ENCODE peak calls at places on chromosomes 11 and 22, in nine cellular contexts. One of them, this sample, is unnamed. For H3K4me1, the result is how much of the 10 kb centered on the place peaks cover.

GRCh38 chr11:113296016-113296415 is 18.4 kb upstream of the TTC12 start:
- DNase-seq in body of pancreas: no peak
- DNase-seq in psoas muscle: no peak
- DNase-seq in GM23248: no peak
- DNase-seq in CD4-positive, CD25-positive, alpha-beta regulatory T cell: no peak
- DNase-seq in Peyer's patch: no peak
- DNase-seq in colonic mucosa: no peak
- DNase-seq in CD8-positive, alpha-beta memory T cell: no peak
- DNase-seq in ovary: no peak
- DNase-seq in this sample: no peak

GRCh38 chr22:45314054-45314721 is 4.5 kb downstream of the FAM118A start:
- DNase-seq in psoas muscle: no peak
- DNase-seq in ovary: no peak
- DNase-seq in colonic mucosa: peak
- DNase-seq in body of pancreas: no peak
- DNase-seq in CD4-positive, CD25-positive, alpha-beta regulatory T cell: no peak
- DNase-seq in Peyer's patch: no peak
- DNase-seq in GM23248: no peak
- DNase-seq in CD8-positive, alpha-beta memory T cell: no peak
- DNase-seq in this sample: no peak

GRCh38 chr11:33475999-33476398 is 218.8 kb downstream of the HIPK3 start:
- DNase-seq in Peyer's patch: no peak
- DNase-seq in colonic mucosa: no peak
- DNase-seq in CD8-positive, alpha-beta memory T cell: no peak
- DNase-seq in ovary: no peak
- DNase-seq in CD4-positive, CD25-positive, alpha-beta regulatory T cell: no peak
- DNase-seq in body of pancreas: peak
- DNase-seq in GM23248: peak
- DNase-seq in psoas muscle: no peak
- DNase-seq in this sample: no peak

GRCh38 chr11:60265373-60266214 is 14.9 kb upstream of the MS4A4A start:
- DNase-seq in ovary: no peak
- DNase-seq in CD4-positive, CD25-positive, alpha-beta regulatory T cell: no peak
- DNase-seq in Peyer's patch: no peak
- DNase-seq in GM23248: peak
- DNase-seq in psoas muscle: no peak
- DNase-seq in CD8-positive, alpha-beta memory T cell: no peak
- DNase-seq in body of pancreas: no peak
- DNase-seq in colonic mucosa: peak
- DNase-seq in this sample: no peak

GRCh38 chr11:64869571-64870175 is 8.7 kb downstream of the EHD1 start:
- DNase-seq in colonic mucosa: no peak
- DNase-seq in body of pancreas: no peak
- DNase-seq in ovary: no peak
- DNase-seq in CD4-positive, CD25-positive, alpha-beta regulatory T cell: no peak
- DNase-seq in Peyer's patch: no peak
- DNase-seq in GM23248: no peak
- DNase-seq in psoas muscle: no peak
- DNase-seq in CD8-positive, alpha-beta memory T cell: no peak
- DNase-seq in this sample: no peak

GRCh38 chr22:25120093-25120561 is 79.5 kb upstream of the CRYBB3 start:
- DNase-seq in CD4-positive, CD25-positive, alpha-beta regulatory T cell: no peak
- DNase-seq in body of pancreas: peak
- DNase-seq in psoas muscle: peak
- DNase-seq in colonic mucosa: peak
- DNase-seq in CD8-positive, alpha-beta memory T cell: no peak
- DNase-seq in Peyer's patch: no peak
- DNase-seq in GM23248: no peak
- DNase-seq in ovary: no peak
- DNase-seq in this sample: peak

GRCh38 chr11:2768471-2769408 is 68.9 kb upstream of the KCNQ1OT1 start:
- DNase-seq in CD4-positive, CD25-positive, alpha-beta regulatory T cell: no peak
- DNase-seq in psoas muscle: no peak
- DNase-seq in body of pancreas: no peak
- DNase-seq in GM23248: peak
- DNase-seq in Peyer's patch: peak
- DNase-seq in CD8-positive, alpha-beta memory T cell: no peak
- DNase-seq in colonic mucosa: peak
- DNase-seq in ovary: no peak
- DNase-seq in this sample: peak

GRCh38 chr11:58152776-58153175 is 27.4 kb upstream of the OR9I1 start:
- DNase-seq in CD4-positive, CD25-positive, alpha-beta regulatory T cell: no peak
- DNase-seq in GM23248: no peak
- DNase-seq in colonic mucosa: no peak
- DNase-seq in ovary: no peak
- DNase-seq in psoas muscle: no peak
- DNase-seq in Peyer's patch: no peak
- DNase-seq in body of pancreas: no peak
- DNase-seq in CD8-positive, alpha-beta memory T cell: no peak
- DNase-seq in this sample: no peak

GRCh38 chr22:49936973-49937757 is 18.7 kb downstream of the CRELD2 start:
- DNase-seq in CD4-positive, CD25-positive, alpha-beta regulatory T cell: no peak
- DNase-seq in colonic mucosa: no peak
- DNase-seq in GM23248: no peak
- DNase-seq in CD8-positive, alpha-beta memory T cell: no peak
- DNase-seq in ovary: no peak
- DNase-seq in body of pancreas: no peak
- DNase-seq in psoas muscle: peak
- DNase-seq in Peyer's patch: no peak
- DNase-seq in this sample: no peak

GRCh38 chr11:9704620-9705019 is 40.7 kb downstream of the SWAP70 start:
- DNase-seq in Peyer's patch: no peak
- DNase-seq in ovary: no peak
- DNase-seq in psoas muscle: no peak
- DNase-seq in GM23248: no peak
- DNase-seq in CD4-positive, CD25-positive, alpha-beta regulatory T cell: no peak
- DNase-seq in colonic mucosa: no peak
- DNase-seq in CD8-positive, alpha-beta memory T cell: no peak
- DNase-seq in body of pancreas: no peak
- DNase-seq in this sample: no peak

GRCh38 chr22:39665661-39666431 is 95.3 kb downstream of the CACNA1I start:
- DNase-seq in colonic mucosa: no peak
- DNase-seq in body of pancreas: no peak
- DNase-seq in CD4-positive, CD25-positive, alpha-beta regulatory T cell: no peak
- DNase-seq in Peyer's patch: no peak
- DNase-seq in GM23248: no peak
- DNase-seq in psoas muscle: no peak
- DNase-seq in CD8-positive, alpha-beta memory T cell: no peak
- DNase-seq in ovary: no peak
- DNase-seq in this sample: no peak

GRCh38 chr22:39664485-39665200 is 94.1 kb downstream of the CACNA1I start:
- DNase-seq in colonic mucosa: peak
- DNase-seq in Peyer's patch: no peak
- DNase-seq in GM23248: no peak
- DNase-seq in CD8-positive, alpha-beta memory T cell: peak
- DNase-seq in ovary: no peak
- DNase-seq in psoas muscle: no peak
- DNase-seq in CD4-positive, CD25-positive, alpha-beta regulatory T cell: peak
- DNase-seq in body of pancreas: peak
- DNase-seq in this sample: no peak

GRCh38 chr22:39665229-39665628 is 94.7 kb downstream of the CACNA1I start:
- DNase-seq in GM23248: peak
- DNase-seq in colonic mucosa: no peak
- DNase-seq in body of pancreas: no peak
- DNase-seq in Peyer's patch: no peak
- DNase-seq in ovary: no peak
- DNase-seq in psoas muscle: no peak
- DNase-seq in CD8-positive, alpha-beta memory T cell: no peak
- DNase-seq in CD4-positive, CD25-positive, alpha-beta regulatory T cell: no peak
- DNase-seq in this sample: no peak

GRCh38 chr22:39666495-39666894 is 95.9 kb downstream of the CACNA1I start:
- DNase-seq in Peyer's patch: no peak
- DNase-seq in psoas muscle: no peak
- DNase-seq in CD8-positive, alpha-beta memory T cell: no peak
- DNase-seq in body of pancreas: no peak
- DNase-seq in ovary: no peak
- DNase-seq in CD4-positive, CD25-positive, alpha-beta regulatory T cell: no peak
- DNase-seq in GM23248: no peak
- DNase-seq in colonic mucosa: no peak
- DNase-seq in this sample: no peak

DNA sequence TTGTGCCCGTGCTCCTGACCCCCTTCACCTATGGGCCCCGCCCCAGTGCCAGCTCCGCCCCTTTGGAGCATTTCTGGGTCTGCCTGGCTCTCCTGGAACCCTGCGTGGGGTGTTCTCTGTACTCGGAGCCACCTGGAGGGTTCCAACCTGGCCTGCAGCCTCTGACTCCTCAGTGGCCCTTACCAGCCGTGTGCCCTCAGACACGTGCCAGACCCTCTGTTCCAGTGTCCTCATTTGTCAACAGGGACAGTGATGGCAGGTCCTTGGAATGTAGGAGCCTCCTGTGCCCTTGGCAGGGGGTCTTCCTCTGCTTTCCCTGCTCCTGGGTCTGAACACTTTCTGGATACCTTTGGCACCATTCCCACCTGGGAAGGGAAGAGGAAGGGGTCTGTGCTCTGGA is 96.4 kb downstream of the CACNA1I start:
- DNase-seq in body of pancreas: no peak
- DNase-seq in GM23248: no peak
- DNase-seq in Peyer's patch: no peak
- DNase-seq in colonic mucosa: no peak
- DNase-seq in psoas muscle: no peak
- DNase-seq in ovary: no peak
- DNase-seq in CD8-positive, alpha-beta memory T cell: no peak
- DNase-seq in CD4-positive, CD25-positive, alpha-beta regulatory T cell: no peak
- DNase-seq in this sample: no peak
- H3K27ac ChIP-seq in body of pancreas: no peak
- H3K27ac ChIP-seq in GM23248: no peak
- H3K27ac ChIP-seq in Peyer's patch: no peak
- H3K27ac ChIP-seq in colonic mucosa: no peak
- H3K27ac ChIP-seq in psoas muscle: no peak
- H3K27ac ChIP-seq in ovary: no peak
- H3K27ac ChIP-seq in CD8-positive, alpha-beta memory T cell: no peak
- H3K27ac ChIP-seq in CD4-positive, CD25-positive, alpha-beta regulatory T cell: no peak
- H3K27ac ChIP-seq in this sample: no peak

GRCh38 chr11:75350743-75351540 is 519 bp downstream of the ARRB1 start:
- DNase-seq in CD8-positive, alpha-beta memory T cell: no peak
- DNase-seq in ovary: peak
- DNase-seq in Peyer's patch: peak
- DNase-seq in CD4-positive, CD25-positive, alpha-beta regulatory T cell: peak
- DNase-seq in psoas muscle: peak
- DNase-seq in colonic mucosa: peak
- DNase-seq in body of pancreas: peak
- DNase-seq in GM23248: peak
- DNase-seq in this sample: no peak
- H3K4me1 ChIP-seq in CD8-positive, alpha-beta memory T cell: half or more
- H3K4me1 ChIP-seq in ovary: under half
- H3K4me1 ChIP-seq in Peyer's patch: under half
- H3K4me1 ChIP-seq in CD4-positive, CD25-positive, alpha-beta regulatory T cell: under half
- H3K4me1 ChIP-seq in psoas muscle: under half
- H3K4me1 ChIP-seq in colonic mucosa: under half
- H3K4me1 ChIP-seq in body of pancreas: half or more
- H3K4me1 ChIP-seq in GM23248: under half
- H3K4me1 ChIP-seq in this sample: under half

DNA sequence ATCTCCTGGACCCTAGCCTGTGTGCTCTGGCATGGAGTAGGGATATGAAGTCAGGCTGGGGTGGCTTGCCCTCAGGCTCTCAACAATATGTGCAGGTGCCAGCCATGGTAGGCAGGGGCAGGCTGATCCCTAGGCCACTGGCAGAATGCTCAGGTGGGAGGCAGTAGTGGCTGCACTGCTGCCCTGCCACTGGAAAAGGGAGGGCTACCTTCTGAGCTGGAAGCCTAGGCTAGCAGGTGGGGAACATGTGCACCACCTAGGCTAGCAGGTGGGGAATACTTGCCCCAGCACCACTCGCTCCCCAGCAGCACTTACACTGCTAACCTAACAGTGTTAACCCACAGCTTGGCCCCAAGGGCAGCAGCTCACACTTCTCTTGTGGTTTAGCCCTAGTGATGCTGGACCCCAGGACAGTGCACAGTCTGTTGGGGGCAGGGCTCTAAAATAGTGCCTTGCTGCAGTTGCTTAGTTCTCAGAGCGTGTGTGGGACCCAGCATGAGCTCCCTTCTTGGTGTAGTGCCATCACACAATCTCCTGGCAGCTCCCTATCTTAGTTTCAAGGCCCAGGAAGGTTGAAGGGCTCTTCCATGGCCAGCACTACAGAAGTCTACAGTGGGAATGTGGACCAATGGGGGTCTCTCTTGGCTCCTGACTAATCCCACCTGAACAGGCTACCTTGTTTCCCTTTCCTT is 130.8 kb downstream of the FCHSD2 start:
- DNase-seq in CD8-positive, alpha-beta memory T cell: no peak
- DNase-seq in CD4-positive, CD25-positive, alpha-beta regulatory T cell: no peak
- DNase-seq in GM23248: no peak
- DNase-seq in colonic mucosa: no peak
- DNase-seq in Peyer's patch: no peak
- DNase-seq in body of pancreas: no peak
- DNase-seq in psoas muscle: no peak
- DNase-seq in ovary: no peak
- DNase-seq in this sample: no peak
- H3K27ac ChIP-seq in CD8-positive, alpha-beta memory T cell: no peak
- H3K27ac ChIP-seq in CD4-positive, CD25-positive, alpha-beta regulatory T cell: no peak
- H3K27ac ChIP-seq in GM23248: no peak
- H3K27ac ChIP-seq in colonic mucosa: no peak
- H3K27ac ChIP-seq in Peyer's patch: no peak
- H3K27ac ChIP-seq in body of pancreas: no peak
- H3K27ac ChIP-seq in psoas muscle: no peak
- H3K27ac ChIP-seq in ovary: no peak
- H3K27ac ChIP-seq in this sample: no peak

GRCh38 chr11:79021601-79022000 is 419.2 kb downstream of the TENM4 start:
- DNase-seq in CD4-positive, CD25-positive, alpha-beta regulatory T cell: no peak
- DNase-seq in Peyer's patch: no peak
- DNase-seq in CD8-positive, alpha-beta memory T cell: no peak
- DNase-seq in body of pancreas: no peak
- DNase-seq in colonic mucosa: no peak
- DNase-seq in ovary: no peak
- DNase-seq in psoas muscle: no peak
- DNase-seq in GM23248: no peak
- DNase-seq in this sample: no peak
- H3K4me1 ChIP-seq in CD4-positive, CD25-positive, alpha-beta regulatory T cell: under half
- H3K4me1 ChIP-seq in Peyer's patch: under half
- H3K4me1 ChIP-seq in CD8-positive, alpha-beta memory T cell: under half
- H3K4me1 ChIP-seq in body of pancreas: under half
- H3K4me1 ChIP-seq in colonic mucosa: under half
- H3K4me1 ChIP-seq in ovary: under half
- H3K4me1 ChIP-seq in psoas muscle: under half
- H3K4me1 ChIP-seq in GM23248: under half
- H3K4me1 ChIP-seq in this sample: under half

GRCh38 chr22:36360011-36360410 is 27.8 kb downstream of the MYH9 start:
- DNase-seq in body of pancreas: no peak
- DNase-seq in colonic mucosa: no peak
- DNase-seq in GM23248: no peak
- DNase-seq in CD8-positive, alpha-beta memory T cell: no peak
- DNase-seq in CD4-positive, CD25-positive, alpha-beta regulatory T cell: no peak
- DNase-seq in Peyer's patch: no peak
- DNase-seq in psoas muscle: no peak
- DNase-seq in ovary: no peak
- DNase-seq in this sample: no peak
- H3K27ac ChIP-seq in body of pancreas: peak
- H3K27ac ChIP-seq in colonic mucosa: no peak
- H3K27ac ChIP-seq in GM23248: no peak
- H3K27ac ChIP-seq in CD8-positive, alpha-beta memory T cell: no peak
- H3K27ac ChIP-seq in CD4-positive, CD25-positive, alpha-beta regulatory T cell: peak
- H3K27ac ChIP-seq in Peyer's patch: peak
- H3K27ac ChIP-seq in psoas muscle: no peak
- H3K27ac ChIP-seq in ovary: no peak
- H3K27ac ChIP-seq in this sample: peak